ENCODE peak calls at places on chromosome 5, in four cellular contexts. One of them, this sample, is unnamed.

GRCh38 chr5:111603446-111603827 is 91.1 kb upstream of the STARD4 start:
- DNase-seq in lung: no peak
- DNase-seq in gastrocnemius medialis: no peak
- DNase-seq in sigmoid colon: no peak
- DNase-seq in this sample: no peak

GRCh38 chr5:133140311-133140710 is 88.5 kb downstream of the HSPA4 start:
- DNase-seq in lung: no peak
- DNase-seq in gastrocnemius medialis: no peak
- DNase-seq in sigmoid colon: no peak
- DNase-seq in this sample: no peak

GRCh38 chr5:151072234-151073025 is 8.4 kb downstream of the TNIP1 start:
- DNase-seq in lung: no peak
- DNase-seq in gastrocnemius medialis: peak; percentile 43
- DNase-seq in sigmoid colon: no peak
- DNase-seq in this sample: no peak

GRCh38 chr5:2756211-2756746 is 4.8 kb upstream of the IRX2 start:
- DNase-seq in lung: peak; percentile 79
- DNase-seq in gastrocnemius medialis: no peak
- DNase-seq in sigmoid colon: no peak
- DNase-seq in this sample: no peak

GRCh38 chr5:31833710-31834109 is 194.8 kb downstream of the PDZD2 start:
- DNase-seq in lung: no peak
- DNase-seq in gastrocnemius medialis: no peak
- DNase-seq in sigmoid colon: no peak
- DNase-seq in this sample: no peak

GRCh38 chr5:61332891-61333350 is 863 bp downstream of the ZSWIM6 start:
- DNase-seq in lung: peak; percentile 48
- DNase-seq in gastrocnemius medialis: peak; percentile 34
- DNase-seq in sigmoid colon: peak; percentile 84
- DNase-seq in this sample: peak; percentile 84

GRCh38 chr5:175700991-175701390 is 43.1 kb downstream of the HRH2 start:
- DNase-seq in lung: no peak
- DNase-seq in gastrocnemius medialis: no peak
- DNase-seq in sigmoid colon: no peak
- DNase-seq in this sample: peak; percentile 23

GRCh38 chr5:100623719-100624118 is 88.5 kb downstream of the FAM174A start:
- DNase-seq in lung: no peak
- DNase-seq in gastrocnemius medialis: no peak
- DNase-seq in sigmoid colon: no peak
- DNase-seq in this sample: no peak

GRCh38 chr5:161757223-161757622 is 71.7 kb downstream of the GABRA6 start:
- DNase-seq in lung: no peak
- DNase-seq in gastrocnemius medialis: no peak
- DNase-seq in sigmoid colon: no peak
- DNase-seq in this sample: no peak

GRCh38 chr5:34914671-34915138 is 599 bp downstream of the RAD1 start:
- DNase-seq in lung: no peak
- DNase-seq in gastrocnemius medialis: peak; percentile 30
- DNase-seq in sigmoid colon: peak; percentile 69
- DNase-seq in this sample: peak; percentile 70

GRCh38 chr5:55620009-55620770 is 85.4 kb upstream of the PLPP1 start:
- DNase-seq in lung: no peak
- DNase-seq in gastrocnemius medialis: no peak
- DNase-seq in sigmoid colon: no peak
- DNase-seq in this sample: no peak

GRCh38 chr5:159463590-159464321 is 133.5 kb upstream of the IL12B start:
- DNase-seq in lung: no peak
- DNase-seq in gastrocnemius medialis: no peak
- DNase-seq in sigmoid colon: no peak
- DNase-seq in this sample: no peak

GRCh38 chr5:13566903-13567339 is 377.6 kb downstream of the DNAH5 start:
- DNase-seq in lung: no peak
- DNase-seq in gastrocnemius medialis: no peak
- DNase-seq in sigmoid colon: no peak
- DNase-seq in this sample: peak; percentile 79

GRCh38 chr5:76379855-76380254 is 23.2 kb upstream of the IQGAP2 start:
- DNase-seq in lung: no peak
- DNase-seq in gastrocnemius medialis: no peak
- DNase-seq in sigmoid colon: no peak
- DNase-seq in this sample: no peak

GRCh38 chr5:180860887-180861822 is at the start of gene ZFP62:
- DNase-seq in lung: peak; percentile 92
- DNase-seq in gastrocnemius medialis: peak; percentile 83
- DNase-seq in sigmoid colon: peak; percentile 94
- DNase-seq in this sample: peak; percentile 95

GRCh38 chr5:59562756-59563389 is 330.7 kb downstream of the PDE4D start:
- DNase-seq in lung: peak; percentile 43
- DNase-seq in gastrocnemius medialis: peak; percentile 96
- DNase-seq in sigmoid colon: no peak
- DNase-seq in this sample: peak; percentile 74

GRCh38 chr5:36957953-36958559 is 81.5 kb downstream of the NIPBL start:
- DNase-seq in lung: no peak
- DNase-seq in gastrocnemius medialis: no peak
- DNase-seq in sigmoid colon: no peak
- DNase-seq in this sample: no peak

GRCh38 chr5:1881273-1881586 is 1.5 kb downstream of the IRX4 start:
- DNase-seq in lung: no peak
- DNase-seq in gastrocnemius medialis: no peak
- DNase-seq in sigmoid colon: no peak
- DNase-seq in this sample: peak; percentile 91

GRCh38 chr5:75002271-75002670 is 50.1 kb downstream of the GCNT4 start:
- DNase-seq in lung: no peak
- DNase-seq in gastrocnemius medialis: no peak
- DNase-seq in sigmoid colon: no peak
- DNase-seq in this sample: no peak

GRCh38 chr5:175696139-175696854 is 38.4 kb downstream of the HRH2 start:
- DNase-seq in lung: peak; percentile 72
- DNase-seq in gastrocnemius medialis: peak; percentile 56
- DNase-seq in sigmoid colon: peak; percentile 82
- DNase-seq in this sample: peak; percentile 62

GRCh38 chr5:145854651-145855258 is 18.1 kb downstream of the GRXCR2 start:
- DNase-seq in lung: no peak
- DNase-seq in gastrocnemius medialis: no peak
- DNase-seq in sigmoid colon: no peak
- DNase-seq in this sample: no peak

GRCh38 chr5:126995689-126996088 is 34.7 kb downstream of the MARCHF3 start:
- DNase-seq in lung: no peak
- DNase-seq in gastrocnemius medialis: no peak
- DNase-seq in sigmoid colon: no peak
- DNase-seq in this sample: no peak

GRCh38 chr5:14683906-14684455 is 19.5 kb downstream of the OTULIN start:
- DNase-seq in lung: no peak
- DNase-seq in gastrocnemius medialis: no peak
- DNase-seq in sigmoid colon: no peak
- DNase-seq in this sample: no peak
- H3K27ac ChIP-seq in lung: peak overlapping the region; percentile 74
- H3K27ac ChIP-seq in gastrocnemius medialis: peak overlapping the region; percentile 67
- H3K27ac ChIP-seq in sigmoid colon: no peak overlapping the region
- H3K27ac ChIP-seq in this sample: no peak overlapping the region

DNA sequence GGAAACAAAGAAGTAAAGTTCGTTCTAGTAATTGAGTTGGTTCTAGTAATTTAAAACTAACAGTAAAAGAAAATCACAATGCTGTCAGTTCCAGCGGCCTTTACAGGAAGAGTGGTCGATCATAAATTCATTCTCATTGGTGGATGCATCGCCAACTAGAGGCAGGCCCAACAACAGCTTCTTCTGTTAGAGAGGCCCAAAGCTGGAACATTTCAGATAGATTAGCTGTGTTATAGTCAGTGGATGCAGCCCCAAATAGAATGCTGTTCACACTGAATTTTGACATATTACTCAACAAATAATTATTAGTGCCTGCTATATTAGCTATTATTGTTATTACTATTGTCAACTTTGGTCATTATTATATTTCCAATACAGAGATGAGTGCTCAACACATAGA is 80.8 kb downstream of the ARRDC3 start:
- DNase-seq in lung: no peak
- DNase-seq in gastrocnemius medialis: no peak
- DNase-seq in sigmoid colon: no peak
- DNase-seq in this sample: no peak
- H3K27ac ChIP-seq in lung: no peak overlapping the region
- H3K27ac ChIP-seq in gastrocnemius medialis: peak overlapping the region; percentile 91
- H3K27ac ChIP-seq in sigmoid colon: peak overlapping the region; percentile 4
- H3K27ac ChIP-seq in this sample: no peak overlapping the region

GRCh38 chr5:124751031-124751430 is 4.6 kb upstream of the ZNF608 start:
- DNase-seq in lung: no peak
- DNase-seq in gastrocnemius medialis: no peak
- DNase-seq in sigmoid colon: no peak
- DNase-seq in this sample: no peak
- H3K27ac ChIP-seq in lung: no peak overlapping the region
- H3K27ac ChIP-seq in gastrocnemius medialis: no peak overlapping the region
- H3K27ac ChIP-seq in sigmoid colon: no peak overlapping the region
- H3K27ac ChIP-seq in this sample: no peak overlapping the region

GRCh38 chr5:102664946-102665345 is 90.2 kb upstream of the PAM start:
- DNase-seq in lung: no peak
- DNase-seq in gastrocnemius medialis: no peak
- DNase-seq in sigmoid colon: no peak
- DNase-seq in this sample: no peak

GRCh38 chr5:102666164-102666951 is 88.7 kb upstream of the PAM start:
- DNase-seq in lung: no peak
- DNase-seq in gastrocnemius medialis: no peak
- DNase-seq in sigmoid colon: no peak
- DNase-seq in this sample: no peak

GRCh38 chr5:102668220-102668930 is 86.7 kb upstream of the PAM start:
- DNase-seq in lung: no peak
- DNase-seq in gastrocnemius medialis: no peak
- DNase-seq in sigmoid colon: no peak
- DNase-seq in this sample: no peak

GRCh38 chr5:102663771-102664530 is 91.2 kb upstream of the PAM start:
- DNase-seq in lung: no peak
- DNase-seq in gastrocnemius medialis: no peak
- DNase-seq in sigmoid colon: no peak
- DNase-seq in this sample: no peak
- H3K27ac ChIP-seq in lung: peak overlapping the region; percentile 21
- H3K27ac ChIP-seq in gastrocnemius medialis: no peak overlapping the region
- H3K27ac ChIP-seq in sigmoid colon: no peak overlapping the region
- H3K27ac ChIP-seq in this sample: no peak overlapping the region

GRCh38 chr5:93821892-93822291 is 80.5 kb upstream of the POU5F2 start:
- DNase-seq in lung: no peak
- DNase-seq in gastrocnemius medialis: no peak
- DNase-seq in sigmoid colon: no peak
- DNase-seq in this sample: no peak
- H3K27ac ChIP-seq in lung: no peak overlapping the region
- H3K27ac ChIP-seq in gastrocnemius medialis: no peak overlapping the region
- H3K27ac ChIP-seq in sigmoid colon: no peak overlapping the region
- H3K27ac ChIP-seq in this sample: no peak overlapping the region

DNA sequence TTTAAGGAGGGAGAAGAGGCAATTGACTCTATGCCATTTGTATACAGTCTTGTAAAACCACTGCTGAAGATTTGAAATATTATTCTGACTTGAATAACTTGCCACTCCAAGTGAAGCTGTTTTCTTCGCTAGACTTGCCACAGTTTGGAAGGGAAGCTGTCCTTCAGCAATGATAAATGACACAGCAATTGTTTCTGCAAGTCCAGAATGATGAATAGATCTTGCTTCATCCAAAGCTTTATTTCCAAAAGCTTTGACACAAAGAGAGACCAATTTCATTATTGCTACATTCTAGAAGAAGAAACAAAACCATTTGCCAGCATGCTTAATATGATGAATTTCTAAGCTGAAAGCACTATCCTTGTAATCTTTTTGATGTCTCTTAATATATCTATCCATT is 73.7 kb downstream of the ZNF366 start:
- DNase-seq in lung: no peak
- DNase-seq in gastrocnemius medialis: no peak
- DNase-seq in sigmoid colon: no peak
- DNase-seq in this sample: no peak
- H3K27ac ChIP-seq in lung: no peak overlapping the region
- H3K27ac ChIP-seq in gastrocnemius medialis: peak overlapping the region; percentile 86
- H3K27ac ChIP-seq in sigmoid colon: no peak overlapping the region
- H3K27ac ChIP-seq in this sample: no peak overlapping the region

DNA sequence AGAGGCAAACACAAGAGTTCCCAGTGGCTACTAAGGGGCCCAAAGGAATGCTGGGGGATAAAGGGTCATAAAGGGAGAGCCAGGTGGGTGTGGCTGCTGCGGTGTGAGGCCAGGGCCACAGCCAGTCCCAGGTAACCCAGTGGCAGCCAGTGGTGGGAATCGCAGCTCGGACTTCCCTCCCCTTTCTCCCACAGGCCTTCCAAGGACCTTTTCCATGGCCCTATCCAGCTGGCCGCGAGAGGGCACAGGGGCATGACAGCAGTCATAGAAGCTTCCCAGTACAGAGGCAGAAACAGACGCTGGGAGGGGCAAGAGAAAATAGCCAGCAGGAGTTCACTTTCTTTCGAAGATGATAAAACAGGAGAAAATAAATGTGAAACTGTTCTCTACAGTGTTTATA is 257.6 kb downstream of the SEMA5A start:
- DNase-seq in lung: no peak
- DNase-seq in gastrocnemius medialis: no peak
- DNase-seq in sigmoid colon: no peak
- DNase-seq in this sample: no peak
- H3K27ac ChIP-seq in lung: peak overlapping the region; percentile 13
- H3K27ac ChIP-seq in gastrocnemius medialis: peak overlapping the region; percentile 31
- H3K27ac ChIP-seq in sigmoid colon: no peak overlapping the region
- H3K27ac ChIP-seq in this sample: no peak overlapping the region

DNA sequence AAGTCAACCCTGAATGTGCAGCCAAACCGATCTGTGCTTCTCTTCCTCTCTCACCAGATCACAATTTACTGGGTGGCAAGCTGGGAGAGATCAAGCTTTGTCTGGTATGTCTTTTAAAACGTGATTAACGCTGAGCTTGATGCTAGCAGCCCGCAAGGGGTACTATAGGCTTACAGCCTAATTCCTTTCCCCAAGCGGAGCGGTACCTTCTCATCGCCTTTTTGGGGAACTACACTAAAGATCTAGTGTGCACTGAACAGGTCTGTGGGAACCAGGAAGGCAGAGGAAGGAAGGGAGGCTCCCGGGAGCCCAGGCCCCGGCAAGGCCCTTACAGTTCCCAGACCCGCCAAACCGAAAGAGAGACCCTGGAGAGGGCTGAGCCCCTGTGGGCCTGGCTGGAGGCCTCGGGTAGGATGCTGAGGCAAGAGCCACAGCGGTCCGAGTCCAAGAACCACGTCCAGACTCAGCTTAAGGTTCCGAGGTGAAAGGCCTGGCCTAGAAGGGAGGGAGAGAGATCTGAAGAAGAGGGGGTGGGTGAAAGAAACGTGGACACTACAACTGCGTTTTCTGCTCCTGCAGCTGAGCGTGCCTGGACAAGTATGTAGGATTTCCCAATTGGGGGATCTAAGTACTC is 2.7 kb downstream of the NR2F1-AS1 start:
- DNase-seq in lung: no peak
- DNase-seq in gastrocnemius medialis: no peak
- DNase-seq in sigmoid colon: no peak
- DNase-seq in this sample: no peak
- H3K27ac ChIP-seq in lung: no peak overlapping the region
- H3K27ac ChIP-seq in gastrocnemius medialis: no peak overlapping the region
- H3K27ac ChIP-seq in sigmoid colon: peak overlapping the region; percentile 75
- H3K27ac ChIP-seq in this sample: no peak overlapping the region